ENCODE peak calls at places on chromosomes 7 and 10, in five cellular contexts. Q, V, Z, K and Y are unnamed samples. For H3K36me3, the result is how much of the 10 kb centered on the place peaks cover.

GRCh38 chr7:46145412-46145811 is 224.3 kb upstream of the IGFBP3 start:
- DNase-seq in Q (no peak), V (no peak), Z (no peak), K (peak), Y (peak)

GRCh38 chr7:4726568-4726967 is 44.5 kb downstream of the FOXK1 start:
- DNase-seq in Q (no peak), V (no peak), Z (no peak), K (no peak), Y (no peak)

GRCh38 chr7:73701357-73701995 is 18.0 kb downstream of the STX1A start:
- DNase-seq in Q (peak), V (peak), Z (no peak), K (peak), Y (peak)

GRCh38 chr7:36984710-36985308 is 260.5 kb upstream of the AOAH start:
- DNase-seq in Q (peak), V (no peak), Z (no peak), K (no peak), Y (no peak)

GRCh38 chr7:1555046-1555812 is 776 bp downstream of the TMEM184A start:
- DNase-seq in Q (no peak), V (peak), Z (no peak), K (peak), Y (peak)

GRCh38 chr7:122291189-122291588 is 13.4 kb downstream of the FEZF1 start:
- DNase-seq in Q (no peak), V (no peak), Z (no peak), K (no peak), Y (no peak)

GRCh38 chr7:117484988-117485655 is 5.3 kb downstream of the CFTR start:
- DNase-seq in Q (no peak), V (no peak), Z (no peak), K (no peak), Y (no peak)

GRCh38 chr7:54985405-54986360 is 33.1 kb upstream of the EGFR start:
- DNase-seq in Q (no peak), V (no peak), Z (no peak), K (peak), Y (peak)

GRCh38 chr7:518630-519428 is 817 bp downstream of the PDGFA start:
- DNase-seq in Q (no peak), V (peak), Z (no peak), K (peak), Y (peak)

GRCh38 chr7:44633254-44634186 is 27.1 kb downstream of the OGDH start:
- DNase-seq in Q (peak), V (no peak), Z (peak), K (peak), Y (peak)

GRCh38 chr10:132984008-132984295 is 41.6 kb upstream of the CFAP46 start:
- DNase-seq in Q (no peak), V (no peak), Z (no peak), K (no peak), Y (no peak)

GRCh38 chr7:28703054-28703765 is 254.9 kb downstream of the TRIL start:
- DNase-seq in Q (no peak), V (no peak), Z (no peak), K (no peak), Y (no peak)

GRCh38 chr7:83850941-83851340 is 202.0 kb upstream of the SEMA3E start:
- DNase-seq in Q (no peak), V (no peak), Z (no peak), K (no peak), Y (no peak)

GRCh38 chr7:14197280-14197679 is 207.8 kb upstream of the ETV1 start:
- DNase-seq in Q (no peak), V (no peak), Z (no peak), K (peak), Y (peak)

GRCh38 chr10:70967591-70968588 is 79.5 kb upstream of the PCBD1 start:
- DNase-seq in Q (no peak), V (no peak), Z (peak), K (peak), Y (no peak)

GRCh38 chr7:149071641-149072437 is 18.7 kb downstream of the ZNF786 start:
- DNase-seq in Q (no peak), V (peak), Z (no peak), K (no peak), Y (no peak)

GRCh38 chr10:71604324-71605018 is 115.1 kb downstream of the C10orf105 start:
- DNase-seq in Q (no peak), V (no peak), Z (no peak), K (peak), Y (peak)

GRCh38 chr7:31478744-31479143 is 35.1 kb upstream of the ITPRID1 start:
- DNase-seq in Q (peak), V (no peak), Z (peak), K (peak), Y (no peak)

GRCh38 chr7:6306471-6306870 is 34.0 kb upstream of the CYTH3 start:
- DNase-seq in Q (no peak), V (no peak), Z (no peak), K (peak), Y (peak)

GRCh38 chr10:47104101-47104707 is 193.0 kb downstream of the PTPN20 start:
- DNase-seq in Q (no peak), V (no peak), Z (no peak), K (no peak), Y (no peak)

GRCh38 chr10:102555781-102556328 is 52.1 kb downstream of the SUFU start:
- DNase-seq in Q (no peak), V (no peak), Z (no peak), K (peak), Y (peak)

GRCh38 chr7:135160858-135161653 is 9.5 kb downstream of the CYREN start:
- DNase-seq in Q (peak), V (peak), Z (no peak), K (no peak), Y (no peak)

GRCh38 chr7:142248166-142249160 is 9.4 kb downstream of the PRSS58 start:
- DNase-seq in Q (no peak), V (no peak), Z (no peak), K (no peak), Y (no peak)

GRCh38 chr7:45241339-45242109 is 83.9 kb downstream of the RAMP3 start:
- DNase-seq in Q (no peak), V (no peak), Z (no peak), K (no peak), Y (no peak)

GRCh38 chr10:7264313-7264741 is 146.5 kb downstream of the SFMBT2 start:
- DNase-seq in Q (no peak), V (peak), Z (no peak), K (no peak), Y (peak)

GRCh38 chr7:132709971-132710567 is 133.8 kb upstream of the PLXNA4 start:
- DNase-seq in Q (peak), V (no peak), Z (no peak), K (peak), Y (peak)

GRCh38 chr7:67344481-67345193 is 348.0 kb downstream of the TYW1 start:
- DNase-seq in Q (no peak), V (no peak), Z (no peak), K (no peak), Y (no peak)

GRCh38 chr7:30740417-30741181 is 11.3 kb upstream of the INMT start:
- DNase-seq in Q (peak), V (peak), Z (peak), K (peak), Y (peak)

GRCh38 chr10:72007246-72007892 is 43.2 kb downstream of the CHST3 start:
- DNase-seq in Q (no peak), V (no peak), Z (no peak), K (no peak), Y (no peak)

GRCh38 chr10:1241973-1242935 is 186.1 kb downstream of the WDR37 start:
- DNase-seq in Q (no peak), V (no peak), Z (no peak), K (no peak), Y (no peak)

GRCh38 chr10:4359003-4359402 is 467.0 kb upstream of the AKR1E2 start:
- DNase-seq in Q (no peak), V (no peak), Z (no peak), K (no peak), Y (no peak)

GRCh38 chr10:46304671-46305429 is 18.1 kb downstream of the ANTXRL start:
- DNase-seq in Q (no peak), V (peak), Z (no peak), K (no peak), Y (no peak)

GRCh38 chr10:114413398-114413797 is 9.1 kb upstream of the AFAP1L2 start:
- DNase-seq in Q (no peak), V (no peak), Z (no peak), K (peak), Y (no peak)

GRCh38 chr7:90596745-90597526 is 815 bp downstream of the CDK14 start:
- DNase-seq in Q (no peak), V (peak), Z (no peak), K (peak), Y (peak)

GRCh38 chr10:3500408-3500856 is 284.6 kb downstream of the KLF6 start:
- DNase-seq in Q (no peak), V (no peak), Z (no peak), K (peak), Y (peak)

GRCh38 chr7:11125160-11125559 is 151.5 kb downstream of the PHF14 start:
- DNase-seq in Q (no peak), V (no peak), Z (no peak), K (no peak), Y (no peak)

GRCh38 chr7:20543565-20543964 is 71.9 kb upstream of the ABCB5 start:
- DNase-seq in Q (no peak), V (no peak), Z (no peak), K (no peak), Y (no peak)
- H3K36me3 ChIP-seq in Q (under half), V (under half), Z (under half), K (under half), Y (under half)

DNA sequence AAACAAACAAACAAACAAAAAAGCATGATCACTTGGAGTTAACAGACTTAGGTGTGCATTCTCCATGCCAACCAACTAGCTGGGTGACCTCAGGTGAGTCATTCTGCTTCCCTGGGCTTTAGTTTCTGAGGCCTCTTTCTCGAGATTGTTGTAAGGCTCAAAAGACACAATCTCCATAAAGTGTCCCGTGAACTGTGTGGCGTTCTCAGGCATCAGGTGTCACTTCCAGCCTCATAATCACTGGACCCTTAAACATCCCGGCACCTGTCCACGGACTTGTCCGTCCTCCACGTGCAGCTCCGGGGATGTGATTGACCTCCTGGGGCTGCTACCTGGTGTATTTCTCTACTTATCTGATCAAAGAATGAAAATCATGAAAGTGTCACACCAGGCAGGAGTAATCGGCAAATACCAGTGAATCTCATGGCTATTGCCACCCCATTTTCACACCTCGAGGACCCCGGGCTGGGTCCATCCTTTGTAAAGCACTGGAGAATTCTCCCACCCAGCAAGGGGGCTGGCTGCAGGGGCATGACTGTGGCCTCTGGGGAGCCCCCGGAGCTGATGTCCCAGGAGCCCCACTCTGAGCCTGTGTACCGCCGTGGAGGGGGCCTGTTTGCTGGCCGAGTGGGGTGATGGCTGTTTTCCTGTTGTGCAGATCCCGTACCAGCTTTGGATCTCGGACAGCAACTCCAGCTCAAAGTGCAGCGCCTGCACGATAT is 189.8 kb upstream of the SH2B2 start:
- DNase-seq in Q (no peak), V (no peak), Z (no peak), K (no peak), Y (no peak)
- H3K4me2 ChIP-seq in Q (no peak), V (no peak), Z (no peak), K (no peak), Y (no peak)

DNA sequence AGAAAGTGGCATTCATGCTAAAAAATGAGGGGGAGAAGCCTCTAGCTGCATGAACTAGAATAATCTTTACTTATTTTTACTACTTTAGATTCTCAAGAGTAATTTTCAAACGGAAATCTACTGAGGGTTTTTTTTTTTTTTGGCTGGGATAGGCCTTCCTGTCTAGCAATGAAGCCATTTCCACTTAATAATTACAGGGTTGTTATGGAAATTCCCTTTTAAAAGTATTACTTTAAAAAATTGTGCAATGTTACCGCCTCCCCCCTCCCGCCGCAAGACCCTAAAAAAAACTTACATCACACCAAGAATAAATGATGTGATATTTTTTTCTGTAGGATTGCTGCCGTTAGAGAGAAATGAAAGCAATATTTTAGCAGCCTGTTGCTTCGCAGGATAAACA is 32.5 kb downstream of the ARL4A start:
- DNase-seq in Q (no peak), V (no peak), Z (no peak), K (no peak), Y (peak)
- H3K36me3 ChIP-seq in Q (under half), V (under half), Z (under half), K (under half), Y (under half)

GRCh38 chr7:125357681-125358440 is 428.2 kb upstream of the POT1 start:
- DNase-seq in Q (no peak), V (no peak), Z (no peak), K (no peak), Y (peak)

GRCh38 chr7:125363873-125364272 is 434.2 kb upstream of the POT1 start:
- DNase-seq in Q (no peak), V (no peak), Z (no peak), K (no peak), Y (peak)

GRCh38 chr7:125355899-125356298 is 426.3 kb upstream of the POT1 start:
- DNase-seq in Q (no peak), V (no peak), Z (no peak), K (no peak), Y (peak)

GRCh38 chr7:125358551-125359167 is 429.0 kb upstream of the POT1 start:
- DNase-seq in Q (no peak), V (no peak), Z (no peak), K (no peak), Y (peak)
- H3K4me2 ChIP-seq in Q (no peak), V (no peak), Z (no peak), K (no peak), Y (no peak)

DNA sequence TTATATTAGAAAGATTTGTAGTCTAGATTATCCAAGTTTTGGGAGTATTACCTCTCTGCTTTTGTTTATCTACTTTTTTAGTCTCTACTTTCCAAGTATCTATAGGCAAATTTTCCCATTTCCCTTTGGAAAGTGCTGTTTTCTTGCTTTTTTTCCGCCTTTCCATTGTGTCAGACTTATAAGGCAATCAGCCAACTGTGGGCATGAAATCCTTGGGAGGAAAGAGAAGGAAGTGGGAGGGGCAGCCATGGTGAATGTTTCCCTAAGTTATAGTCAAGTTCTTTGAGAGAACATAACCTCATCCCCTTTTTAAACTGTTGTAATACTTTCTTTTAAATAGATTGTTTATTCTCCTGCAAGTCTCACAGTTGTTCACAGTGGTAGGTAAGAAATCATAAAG is 52.6 kb downstream of the PTEN start:
- DNase-seq in Q (no peak), V (no peak), Z (no peak), K (peak), Y (peak)
- H3K36me3 ChIP-seq in Q (half or more), V (under half), Z (under half), K (under half), Y (under half)

GRCh38 chr10:13390604-13391522 is 42.8 kb upstream of the SEPHS1 start:
- DNase-seq in Q (no peak), V (peak), Z (no peak), K (no peak), Y (no peak)
- H3K4me2 ChIP-seq in Q (no peak), V (no peak), Z (no peak), K (no peak), Y (no peak)

GRCh38 chr10:91935886-91936285 is 12.3 kb downstream of the BTAF1 start:
- DNase-seq in Q (no peak), V (no peak), Z (no peak), K (peak), Y (no peak)
- H3K36me3 ChIP-seq in Q (half or more), V (under half), Z (under half), K (under half), Y (under half)

GRCh38 chr10:113165643-113166042 is 215.6 kb downstream of the TCF7L2 start:
- DNase-seq in Q (no peak), V (no peak), Z (no peak), K (no peak), Y (no peak)
- H3K4me2 ChIP-seq in Q (no peak), V (no peak), Z (no peak), K (no peak), Y (no peak)

DNA sequence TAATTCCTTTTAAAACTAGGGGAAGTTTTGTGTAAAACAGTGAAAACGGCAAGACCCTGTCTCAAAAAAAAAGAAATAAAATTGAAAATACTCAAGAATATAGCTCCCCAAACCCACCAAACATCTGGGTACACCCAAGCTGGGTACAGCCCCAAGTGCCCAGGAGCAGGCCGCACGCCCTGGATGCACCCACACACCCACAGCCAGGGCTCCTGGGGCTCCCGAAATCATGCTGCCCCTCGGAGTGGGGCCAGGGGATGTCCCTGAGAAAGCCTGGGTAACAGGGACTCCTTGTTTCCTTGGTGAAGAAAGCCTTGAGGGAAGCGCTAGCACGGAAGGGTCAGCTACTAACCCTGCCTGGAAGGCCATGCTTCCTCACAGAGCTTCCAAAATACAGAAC is 10.1 kb downstream of the BNIP3 start:
- DNase-seq in Q (no peak), V (no peak), Z (no peak), K (no peak), Y (no peak)
- H3K36me3 ChIP-seq in Q (half or more), V (under half), Z (under half), K (half or more), Y (under half)

GRCh38 chr10:58982470-58983239 is 193.8 kb upstream of the PHYHIPL start:
- DNase-seq in Q (no peak), V (no peak), Z (no peak), K (no peak), Y (no peak)
- H3K4me2 ChIP-seq in Q (no peak), V (no peak), Z (no peak), K (no peak), Y (no peak)